ENCODE peak calls at places on chromosomes 2 and 18, in eight cellular contexts. C is NB4, S is A549, T is GM12878, M is WTC11, E is HCT116, Z is K562, U is SK-N-SH. A is an unnamed sample.

GRCh38 chr2:199278099-199278498 is 179.6 kb downstream of the SATB2 start:
- DNase-seq in M (no peak), T (no peak), C (no peak), U (no peak), Z (peak; percentile 12), E (no peak), S (no peak), A (no peak)

GRCh38 chr2:119719261-119719627 is 40.2 kb downstream of the TMEM177 start:
- DNase-seq in M (no peak), Z (no peak), U (no peak), C (no peak), E (no peak), T (no peak), S (no peak), A (no peak)

GRCh38 chr18:9017170-9017899 is 85.2 kb upstream of the NDUFV2 start:
- DNase-seq in U (peak; percentile 34), E (peak; percentile 90), C (peak; percentile 96), T (peak; percentile 20), Z (peak; percentile 98), M (peak; percentile 61), S (peak; percentile 63), A (peak; percentile 87)

GRCh38 chr18:11658019-11658418 is 31.0 kb upstream of the GNAL start:
- DNase-seq in U (no peak), C (no peak), T (no peak), M (no peak), E (no peak), Z (no peak), S (no peak), A (no peak)

GRCh38 chr2:2043394-2043793 is 287.7 kb downstream of the MYT1L start:
- DNase-seq in Z (no peak), U (no peak), T (no peak), S (no peak), M (no peak), C (no peak), E (no peak), A (no peak)

GRCh38 chr2:231297108-231297908 is 98.2 kb upstream of the B3GNT7 start:
- DNase-seq in M (peak; percentile 73), U (peak; percentile 87), Z (peak; percentile 59), C (peak; percentile 80), S (peak; percentile 84), T (peak; percentile 36), E (peak; percentile 10), A (peak; percentile 52)

GRCh38 chr2:120376101-120376500 is 30.2 kb downstream of the INHBB start:
- DNase-seq in Z (no peak), M (no peak), S (no peak), C (no peak), E (no peak), U (no peak), T (no peak), A (no peak)

GRCh38 chr2:231227309-231228162 is 29.1 kb downstream of the ARMC9 start:
- DNase-seq in Z (peak; percentile 70), U (peak; percentile 85), T (peak; percentile 70), M (peak; percentile 51), S (peak; percentile 92), C (peak; percentile 90), E (peak; percentile 56), A (peak; percentile 68)

GRCh38 chr2:240460243-240460630 is 24.8 kb downstream of the GPC1 start:
- DNase-seq in Z (no peak), E (no peak), U (no peak), T (no peak), C (no peak), S (no peak), M (no peak), A (no peak)

GRCh38 chr18:79932907-79933306 is 18.5 kb downstream of the SLC66A2 start:
- DNase-seq in S (no peak), U (no peak), E (no peak), M (no peak), T (no peak), Z (no peak), C (no peak), A (no peak)

GRCh38 chr2:65300134-65300771 is 72.6 kb downstream of the ACTR2 start:
- DNase-seq in S (no peak), U (no peak), M (no peak), Z (no peak), E (no peak), C (no peak), T (no peak), A (no peak)

GRCh38 chr2:25358249-25358815 is 16.6 kb upstream of the DNMT3A start:
- DNase-seq in U (no peak), T (no peak), S (no peak), M (no peak), E (no peak), Z (no peak), C (no peak), A (no peak)

GRCh38 chr2:224347181-224348051 is 54.5 kb downstream of the FAM124B start:
- DNase-seq in Z (no peak), M (no peak), T (no peak), E (no peak), C (no peak), U (no peak), S (no peak), A (no peak)

GRCh38 chr2:224345492-224345891 is 56.4 kb downstream of the FAM124B start:
- DNase-seq in Z (no peak), U (no peak), T (no peak), E (no peak), C (no peak), S (no peak), M (no peak), A (no peak)

GRCh38 chr2:224343226-224343625 is 58.7 kb downstream of the FAM124B start:
- DNase-seq in T (no peak), C (no peak), S (no peak), M (no peak), U (no peak), E (no peak), Z (no peak), A (no peak)
- TF ChIP-seq MAX in T (no peak), C (no peak), S (no peak), M (no peak), U (no peak), E (no peak), Z (no peak), A (no peak)

GRCh38 chr2:164792316-164793127 is 49.1 kb downstream of the COBLL1 start:
- DNase-seq in U (no peak), E (no peak), S (no peak), T (no peak), M (no peak), C (no peak), Z (no peak), A (no peak)
- TF ChIP-seq MAX in U (no peak), E (no peak), S (no peak), T (no peak), M (no peak), C (no peak), Z (no peak), A (no peak)

GRCh38 chr2:41907141-41907540 is 140.7 kb upstream of the PKDCC start:
- DNase-seq in C (no peak), M (no peak), T (no peak), S (no peak), U (no peak), Z (no peak), E (no peak), A (no peak)

GRCh38 chr2:41908349-41908748 is 139.5 kb upstream of the PKDCC start:
- DNase-seq in S (no peak), M (no peak), C (no peak), Z (no peak), T (no peak), U (no peak), E (no peak), A (no peak)

GRCh38 chr2:41906325-41906700 is 141.5 kb upstream of the PKDCC start:
- DNase-seq in Z (no peak), C (no peak), E (no peak), T (no peak), M (no peak), S (no peak), U (no peak), A (peak; percentile 75)

GRCh38 chr2:41909584-41909983 is 138.2 kb upstream of the PKDCC start:
- DNase-seq in C (no peak), S (no peak), E (no peak), M (no peak), U (no peak), Z (no peak), T (no peak), A (no peak)

DNA sequence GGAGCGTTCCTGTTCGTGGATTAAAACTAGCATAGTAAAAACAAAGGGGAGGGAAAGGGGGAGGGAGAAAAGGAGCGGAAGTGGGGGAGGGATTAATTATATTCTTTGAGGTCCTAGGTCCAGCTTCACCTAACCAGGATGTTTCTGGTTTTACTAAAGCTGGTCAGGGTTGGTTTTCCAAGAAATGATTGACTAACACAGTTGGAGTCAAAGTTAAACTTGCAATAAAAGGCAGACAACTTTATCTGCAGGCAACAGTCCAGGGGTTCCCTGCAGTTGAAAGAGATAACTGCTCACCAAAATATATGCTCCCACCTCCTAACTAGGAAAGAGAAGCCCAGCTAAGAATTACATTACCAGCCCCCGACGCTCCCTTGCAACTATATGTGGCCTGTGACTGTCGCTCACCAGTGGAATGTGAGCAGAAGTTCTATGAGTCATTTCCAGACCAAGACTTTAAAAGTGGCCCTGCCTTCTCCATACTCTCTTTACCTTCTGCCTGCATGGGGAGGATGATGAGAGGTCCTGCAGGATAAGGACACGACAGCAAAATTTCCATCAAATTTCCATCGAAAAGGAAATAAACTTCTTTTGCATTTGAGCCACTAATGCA is 140.0 kb upstream of the PKDCC start:
- DNase-seq in T (no peak), M (no peak), U (no peak), E (no peak), Z (peak; percentile 82), S (no peak), C (no peak), A (no peak)
- TF ChIP-seq MAX in T (no peak), M (no peak), U (no peak), E (no peak), Z (no peak), S (no peak), C (no peak), A (no peak)

GRCh38 chr2:207933396-207934045 is 91.8 kb downstream of the PLEKHM3 start:
- DNase-seq in Z (no peak), M (no peak), U (no peak), S (no peak), C (no peak), T (no peak), E (no peak), A (no peak)
- TF ChIP-seq MAX in Z (no peak), M (no peak), U (no peak), S (no peak), C (no peak), T (no peak), E (no peak), A (no peak)

GRCh38 chr2:67650292-67651133 is 253.4 kb downstream of the ETAA1 start:
- DNase-seq in E (peak; percentile 6), C (peak; percentile 86), U (peak; percentile 67), M (peak; percentile 69), T (no peak), S (peak; percentile 49), Z (peak; percentile 37), A (peak; percentile 65)
- TF ChIP-seq MAX in E (no peak), C (no peak), U (peak; percentile 48), M (no peak), T (no peak), S (peak; percentile 58), Z (no peak), A (no peak)

A was measured in endothelial cell of umbilical vein.